ENCODE peak calls at places on chromosomes 2 and 18, in eight cellular contexts. M is fibroblast of lung, Z is astrocyte, T is testis, O is cardiac muscle cell, J is psoas muscle, K is left ventricle myocardium inferior, N is upper lobe of right lung. P is an unnamed sample.

GRCh38 chr2:70118798-70119454 is 31.6 kb downstream of the PCBP1 start:
- DNase-seq in J (no peak), T (peak; percentile 81), N (no peak), O (peak; percentile 51), Z (no peak), M (no peak), K (no peak), P (no peak)

GRCh38 chr2:75465317-75465998 is 95.3 kb downstream of the EVA1A start:
- DNase-seq in K (no peak), J (no peak), N (no peak), M (peak; percentile 56), T (peak; percentile 42), O (peak; percentile 61), Z (peak; percentile 31), P (no peak)

GRCh38 chr18:61569176-61569892 is 236.1 kb downstream of the CDH20 start:
- DNase-seq in T (no peak), O (peak; percentile 90), J (peak; percentile 19), Z (peak; percentile 86), N (no peak), K (peak; percentile 51), M (peak; percentile 76), P (peak; percentile 65)

GRCh38 chr2:241943209-241943850 is 73.8 kb downstream of the RTP5 start:
- DNase-seq in O (no peak), T (no peak), J (no peak), M (no peak), Z (no peak), K (no peak), N (no peak), P (no peak)

GRCh38 chr2:85132392-85132791 is 800 bp upstream of the TCF7L1 start:
- DNase-seq in M (no peak), T (no peak), Z (peak; percentile 44), K (peak; percentile 24), N (no peak), J (no peak), O (peak; percentile 29), P (peak; percentile 67)

GRCh38 chr18:6748241-6748640 is 18.7 kb downstream of the ARHGAP28 start:
- DNase-seq in O (no peak), K (no peak), N (no peak), J (peak; percentile 15), M (no peak), Z (no peak), T (no peak), P (no peak)

GRCh38 chr2:203809991-203810510 is 57.5 kb upstream of the CTLA4 start:
- DNase-seq in K (no peak), Z (no peak), N (no peak), T (no peak), M (no peak), J (no peak), O (no peak), P (no peak)

GRCh38 chr2:137873860-137874259 is 90.4 kb upstream of the HNMT start:
- DNase-seq in M (no peak), J (no peak), O (no peak), Z (no peak), T (no peak), K (no peak), N (no peak), P (no peak)

GRCh38 chr2:163736433-163737168 is 793 bp upstream of the FIGN start:
- DNase-seq in J (peak; percentile 55), K (peak; percentile 58), T (peak; percentile 33), M (peak; percentile 25), Z (no peak), O (peak; percentile 50), N (peak; percentile 75), P (peak; percentile 81)

GRCh38 chr2:196459539-196459938 is 180.0 kb upstream of the CCDC150 start:
- DNase-seq in Z (peak; percentile 84), N (no peak), T (no peak), K (no peak), O (peak; percentile 85), J (no peak), M (peak; percentile 36), P (no peak)

GRCh38 chr18:61093967-61094366 is 239.3 kb upstream of the CDH20 start:
- DNase-seq in T (no peak), O (no peak), J (no peak), N (no peak), Z (no peak), M (no peak), K (no peak), P (no peak)

GRCh38 chr2:208595386-208596275 is 189.0 kb downstream of the PTH2R start:
- DNase-seq in O (no peak), M (no peak), J (no peak), Z (no peak), K (no peak), T (no peak), N (no peak), P (no peak)

GRCh38 chr2:67046568-67046967 is 350.6 kb upstream of the ETAA1 start:
- DNase-seq in K (no peak), M (no peak), T (no peak), N (no peak), Z (no peak), J (no peak), O (no peak), P (no peak)

GRCh38 chr2:88684519-88684918 is 7.0 kb upstream of the RPIA start:
- DNase-seq in O (no peak), Z (no peak), M (no peak), N (no peak), T (no peak), J (no peak), K (no peak), P (no peak)

GRCh38 chr2:88683160-88684021 is 8.1 kb upstream of the RPIA start:
- DNase-seq in N (no peak), K (no peak), T (no peak), Z (no peak), O (no peak), J (no peak), M (no peak), P (no peak)

GRCh38 chr2:88686320-88686719 is 5.2 kb upstream of the RPIA start:
- DNase-seq in Z (no peak), K (no peak), O (no peak), N (no peak), T (no peak), J (no peak), M (no peak), P (no peak)

GRCh38 chr2:88680266-88680902 is 11.1 kb upstream of the RPIA start:
- DNase-seq in T (no peak), M (no peak), J (no peak), N (no peak), K (no peak), Z (no peak), O (no peak), P (no peak)

GRCh38 chr2:88680916-88681315 is 10.6 kb upstream of the RPIA start:
- DNase-seq in O (no peak), Z (no peak), M (no peak), T (peak; percentile 43), J (no peak), N (no peak), K (no peak), P (no peak)
- H3K27ac ChIP-seq in O (no peak overlapping the region), Z (no peak overlapping the region), M (no peak overlapping the region), T (no peak overlapping the region), J (no peak overlapping the region), N (no peak overlapping the region), K (no peak overlapping the region), P (no peak overlapping the region)

DNA sequence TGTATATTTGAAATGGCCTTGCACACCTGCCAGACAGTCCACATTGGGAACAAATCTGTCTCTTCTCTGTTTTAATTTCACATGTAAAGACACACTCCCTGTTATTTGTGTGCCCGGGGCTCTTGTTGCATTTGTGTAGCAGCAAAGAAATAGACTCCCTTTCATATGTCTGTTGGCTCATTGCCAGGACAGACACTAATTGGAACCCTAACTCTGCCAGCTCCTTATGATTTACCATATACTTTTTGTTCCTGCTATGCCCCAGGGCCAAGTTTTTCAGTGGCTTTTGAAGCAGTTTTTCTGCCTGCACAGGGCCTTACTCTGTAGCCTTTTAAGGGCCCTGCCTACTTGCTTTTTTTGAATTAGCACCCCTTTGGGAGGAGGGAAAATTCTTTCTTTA is 396.9 kb downstream of the DLGAP1 start:
- DNase-seq in T (no peak), Z (no peak), O (no peak), J (no peak), N (no peak), M (no peak), K (no peak), P (no peak)
- H3K9me3 ChIP-seq in T (no peaks in the 10 kb centered on the region), Z (peaks cover 2% of the 10 kb centered on the region), O (no peaks in the 10 kb centered on the region), J (no peaks in the 10 kb centered on the region), N (peaks cover 8% of the 10 kb centered on the region), M (no peaks in the 10 kb centered on the region), K (peaks cover 33% of the 10 kb centered on the region), P (no peaks in the 10 kb centered on the region)

GRCh38 chr18:35047697-35048292 is 6.6 kb downstream of the MAPRE2 start:
- DNase-seq in J (no peak), N (no peak), T (no peak), Z (no peak), O (no peak), K (no peak), M (no peak), P (no peak)
- H3K4me1 ChIP-seq in J (peaks cover 80% of the 10 kb centered on the region), N (peaks cover 64% of the 10 kb centered on the region), T (peaks cover 21% of the 10 kb centered on the region), Z (peaks cover 18% of the 10 kb centered on the region), O (peaks cover 42% of the 10 kb centered on the region), K (peaks cover 97% of the 10 kb centered on the region), M (peaks cover 27% of the 10 kb centered on the region), P (peaks cover 22% of the 10 kb centered on the region)

GRCh38 chr2:12727085-12727484 is 10.3 kb downstream of the TRIB2 start:
- DNase-seq in K (no peak), Z (peak; percentile 89), T (no peak), N (no peak), J (no peak), O (no peak), M (no peak), P (no peak)

GRCh38 chr2:12726271-12726670 is 9.5 kb downstream of the TRIB2 start:
- DNase-seq in N (no peak), J (no peak), M (no peak), K (no peak), T (no peak), O (no peak), Z (no peak), P (no peak)

GRCh38 chr2:12723741-12724463 is 7.2 kb downstream of the TRIB2 start:
- DNase-seq in K (no peak), M (no peak), T (no peak), Z (peak; percentile 69), O (no peak), J (no peak), N (no peak), P (no peak)

GRCh38 chr2:12727641-12728040 is 10.9 kb downstream of the TRIB2 start:
- DNase-seq in N (no peak), J (no peak), Z (no peak), M (no peak), O (no peak), K (no peak), T (no peak), P (no peak)

DNA sequence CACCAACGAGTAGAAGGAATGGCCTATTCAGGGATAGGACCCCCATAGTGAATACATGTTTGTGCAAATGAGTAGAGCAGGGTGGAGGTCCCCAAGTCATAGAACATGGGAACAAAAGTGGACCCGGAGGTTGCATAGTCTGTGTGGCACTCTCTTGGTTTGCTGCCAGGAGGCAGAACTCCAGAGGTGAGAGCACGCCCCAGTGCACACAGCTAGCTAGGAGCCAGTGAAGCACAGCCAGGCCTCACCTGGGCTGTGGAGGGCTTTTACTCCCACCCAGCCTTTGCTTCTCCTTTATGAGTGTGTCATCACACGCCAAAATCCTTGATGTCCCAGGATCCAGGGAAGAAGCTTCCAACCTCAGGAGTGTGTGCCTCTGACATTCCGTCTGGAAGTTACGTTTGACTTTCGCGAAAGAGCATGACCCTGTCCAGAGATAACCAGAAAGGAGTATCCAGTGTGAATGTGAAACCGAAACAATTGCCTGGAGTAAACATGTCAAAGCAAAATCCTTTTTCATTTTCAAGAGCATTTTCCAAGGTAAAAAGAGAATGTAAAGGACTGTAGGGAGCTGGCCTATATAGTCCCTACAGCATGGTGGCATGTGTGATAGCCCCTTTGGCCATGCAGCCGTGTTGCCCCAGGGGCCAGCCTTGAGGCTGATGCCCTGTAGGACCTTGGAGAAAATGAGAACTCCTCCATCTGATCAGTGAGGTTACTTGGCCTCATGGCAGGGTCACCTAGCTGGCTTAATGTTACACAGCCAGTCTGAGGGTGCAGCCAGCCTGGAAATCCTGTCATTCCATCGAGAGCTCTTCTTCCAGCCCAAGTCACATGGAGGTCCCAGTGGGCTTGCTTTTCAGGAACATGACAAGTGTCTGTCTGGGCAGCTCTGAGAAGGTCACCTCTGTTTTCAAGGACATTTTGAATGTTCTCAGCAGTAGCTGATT is 8.8 kb downstream of the TRIB2 start:
- DNase-seq in Z (no peak), N (no peak), M (no peak), O (no peak), T (no peak), K (no peak), J (no peak), P (no peak)
- H3K27ac ChIP-seq in Z (no peak overlapping the region), N (peak overlapping the region; percentile 8), M (peak overlapping the region; percentile 27), O (no peak overlapping the region), T (peak overlapping the region; percentile 96), K (peak overlapping the region; percentile 99), J (no peak overlapping the region), P (peak overlapping the region; percentile 70)